ENCODE peak calls at places on chromosomes 2 and 18, in five cellular contexts. O is SHP77; X is cardiac muscle cell; Q is lower lobe of right lung; H is CD4-positive, alpha-beta T cell. C is an unnamed sample.

GRCh38 chr18:2515908-2516625 is 55.2 kb downstream of the METTL4 start:
- DNase-seq in X (no peak), Q (no peak), H (no peak), O (no peak), C (peak)

GRCh38 chr18:74957588-74958224 is 251.2 kb downstream of the PTGR3 start:
- DNase-seq in X (no peak), O (no peak), H (no peak), Q (no peak), C (no peak)

GRCh38 chr2:20219763-20220380 is 5.1 kb downstream of the SDC1 start:
- DNase-seq in Q (no peak), X (no peak), O (no peak), H (no peak), C (no peak)

GRCh38 chr2:84970266-84970955 is 550 bp upstream of the KCMF1 start:
- DNase-seq in Q (peak), X (peak), O (peak), H (peak), C (peak)

GRCh38 chr2:218958276-218958675 is 1.2 kb upstream of the CDK5R2 start:
- DNase-seq in Q (no peak), O (no peak), X (no peak), H (no peak), C (no peak)

GRCh38 chr2:46914578-46915230 is 902 bp downstream of the MCFD2 start:
- DNase-seq in Q (no peak), H (no peak), O (no peak), X (peak), C (no peak)

GRCh38 chr2:898319-898718 is 52.3 kb upstream of the SNTG2 start:
- DNase-seq in Q (no peak), X (no peak), O (no peak), H (no peak), C (no peak)

GRCh38 chr18:62802523-62802922 is 87.2 kb downstream of the PHLPP1 start:
- DNase-seq in O (no peak), Q (no peak), H (no peak), X (no peak), C (no peak)

GRCh38 chr2:157840568-157841156 is 35.5 kb downstream of the ACVR1 start:
- DNase-seq in O (peak), X (peak), Q (peak), H (no peak), C (no peak)

GRCh38 chr18:58208207-58208944 is 164.3 kb downstream of the NEDD4L start:
- DNase-seq in H (no peak), X (no peak), O (no peak), Q (no peak), C (no peak)

GRCh38 chr2:61356958-61357350 is 113.9 kb downstream of the USP34 start:
- DNase-seq in X (no peak), H (no peak), Q (no peak), O (no peak), C (no peak)

GRCh38 chr2:186862869-186863709 is 14.1 kb upstream of the ZSWIM2 start:
- DNase-seq in Q (no peak), O (no peak), H (no peak), X (peak), C (no peak)

GRCh38 chr2:58106896-58107295 is 60.3 kb downstream of the VRK2 start:
- DNase-seq in H (no peak), Q (no peak), O (no peak), X (no peak), C (no peak)

GRCh38 chr2:212994976-212995375 is 156.4 kb downstream of the IKZF2 start:
- DNase-seq in H (no peak), X (no peak), Q (no peak), O (no peak), C (no peak)

GRCh38 chr18:35707674-35708073 is 126.1 kb downstream of the GALNT1 start:
- DNase-seq in Q (no peak), H (no peak), O (no peak), X (no peak), C (no peak)

GRCh38 chr2:231642631-231643493 is 50.2 kb downstream of the TEX44 start:
- DNase-seq in O (no peak), Q (peak), X (peak), H (peak), C (peak)

GRCh38 chr2:159961005-159961404 is 101.4 kb downstream of the PLA2R1 start:
- DNase-seq in H (no peak), O (no peak), X (no peak), Q (no peak), C (no peak)

GRCh38 chr2:15911686-15912085 is 28.7 kb upstream of the MYCN start:
- DNase-seq in H (no peak), Q (no peak), O (no peak), X (no peak), C (no peak)

GRCh38 chr2:237590272-237591020 is at the start of gene RAB17:
- DNase-seq in H (no peak), O (no peak), X (no peak), Q (peak), C (no peak)

GRCh38 chr2:86216577-86217555 is 17.6 kb downstream of the MRPL35 start:
- DNase-seq in H (no peak), Q (no peak), X (no peak), O (no peak), C (peak)

GRCh38 chr2:105363192-105363591 is 25.9 kb downstream of the C2orf49 start:
- DNase-seq in H (no peak), X (no peak), Q (no peak), O (no peak), C (no peak)

GRCh38 chr2:117972466-117973123 is 41.3 kb downstream of the CCDC93 start:
- DNase-seq in O (no peak), Q (no peak), H (no peak), X (no peak), C (peak)

GRCh38 chr2:73984922-73985317 is 210 bp downstream of the TET3 start:
- DNase-seq in O (no peak), Q (peak), H (peak), X (no peak), C (no peak)

GRCh38 chr2:10935953-10936942 is 24.5 kb downstream of the KCNF1 start:
- DNase-seq in X (no peak), O (peak), H (no peak), Q (no peak), C (peak)

GRCh38 chr2:64562148-64562784 is 38.1 kb downstream of the AFTPH start:
- DNase-seq in Q (no peak), H (no peak), O (no peak), X (no peak), C (no peak)

GRCh38 chr2:132599556-132599955 is 70.4 kb downstream of the LYPD1 start:
- DNase-seq in H (no peak), X (no peak), Q (no peak), O (no peak), C (no peak)

GRCh38 chr2:54107903-54108615 is 7.4 kb upstream of the ACYP2 start:
- DNase-seq in X (no peak), H (no peak), O (peak), Q (no peak), C (no peak)

GRCh38 chr18:79630266-79631095 is 49.1 kb upstream of the CTDP1 start:
- DNase-seq in Q (no peak), H (no peak), X (no peak), O (no peak), C (no peak)

GRCh38 chr2:176081993-176082884 is 1.5 kb downstream of the EVX2 start:
- DNase-seq in H (no peak), Q (no peak), X (peak), O (no peak), C (no peak)

GRCh38 chr2:20687260-20687772 is 20.4 kb downstream of the GDF7 start:
- DNase-seq in X (no peak), H (no peak), O (no peak), Q (no peak), C (no peak)

GRCh38 chr2:164000171-164000570 is 264.4 kb upstream of the FIGN start:
- DNase-seq in H (no peak), Q (no peak), O (no peak), X (no peak), C (no peak)

GRCh38 chr18:73895701-73896100 is 251.9 kb downstream of the FBXO15 start:
- DNase-seq in H (no peak), O (no peak), X (no peak), Q (no peak), C (no peak)

C was measured in NCI-H226.